ENCODE peak calls at places on chromosomes 2 and 18, in five cellular contexts. O is fibroblast of lung, G is A172, H is SIG-M5, R is NCI-H2029. T is an unnamed sample.

GRCh38 chr18:38923136-38923535 is 1357.5 kb upstream of the CELF4 start:
- DNase-seq in O (no peak), G (no peak), H (no peak), R (peak; percentile 62), T (peak; percentile 79)

GRCh38 chr2:46327627-46328026 is 30.4 kb downstream of the EPAS1 start:
- DNase-seq in O (no peak), G (no peak), H (no peak), R (no peak), T (no peak)

GRCh38 chr18:73366713-73367112 is 498.9 kb upstream of the NETO1 start:
- DNase-seq in O (peak; percentile 64), G (no peak), H (no peak), R (no peak), T (no peak)

GRCh38 chr2:241393524-241394196 is 37.6 kb downstream of the FARP2 start:
- DNase-seq in O (no peak), G (no peak), H (no peak), R (no peak), T (no peak)

GRCh38 chr18:7370812-7371211 is 139.9 kb downstream of the LRRC30 start:
- DNase-seq in O (no peak), G (no peak), H (no peak), R (no peak), T (no peak)

GRCh38 chr2:24766609-24767008 is 26.6 kb downstream of the PTRHD1 start:
- DNase-seq in O (no peak), G (no peak), H (no peak), R (no peak), T (no peak)

GRCh38 chr2:236986524-236987330 is 99.0 kb upstream of the COPS8 start:
- DNase-seq in O (no peak), G (no peak), H (no peak), R (peak; percentile 89), T (peak; percentile 77)

GRCh38 chr2:36413218-36413617 is 57.6 kb downstream of the CRIM1 start:
- DNase-seq in O (peak; percentile 46), G (no peak), H (no peak), R (no peak), T (no peak)

GRCh38 chr2:240322231-240322955 is 113.1 kb upstream of the GPC1 start:
- DNase-seq in O (peak; percentile 9), G (no peak), H (no peak), R (no peak), T (no peak)

GRCh38 chr2:136375017-136375901 is 257.3 kb upstream of the CXCR4 start:
- DNase-seq in O (no peak), G (no peak), H (no peak), R (no peak), T (no peak)

T was measured in DMS153.